ENCODE peak calls at places on chromosomes 3 and 15, in ten cellular contexts. I is upper lobe of right lung; V is Panc1; F is NCI-H1105 treated with DMSO at 0.1 percent for 48 hours; K is CD8-positive, alpha-beta memory T cell; J is activated CD8-positive, alpha-beta memory T cell treated with anti-CD3 and anti-CD28 coated beads for 1 hour; U is GM10248; A is HT-29; X is activated B cell treated with CpG ODN at 0.5 μM for 24 hours; G is stimulated activated CD4-positive, alpha-beta T cell treated with anti-CD3 and anti-CD28 coated beads, Interleukin-2, amount 100 ng/mL, for 24 hours. N is an unnamed sample.

GRCh38 chr3:35965908-35966307 is 326.6 kb downstream of the ARPP21 start:
- DNase-seq in I (no peak), V (no peak), F (peak), K (no peak), J (no peak), U (no peak), A (peak), X (no peak), G (no peak), N (peak)

GRCh38 chr3:16482770-16483531 is 30.5 kb downstream of the RFTN1 start:
- DNase-seq in I (peak), V (no peak), F (peak), K (peak), J (no peak), U (peak), A (no peak), X (peak), G (no peak), N (peak)

GRCh38 chr3:160676547-160677303 is at the start of gene ARL14:
- DNase-seq in I (no peak), V (peak), F (no peak), K (no peak), J (no peak), U (no peak), A (peak), X (no peak), G (no peak), N (peak)

GRCh38 chr3:162165346-162165745 is 668.7 kb downstream of the OTOL1 start:
- DNase-seq in I (no peak), V (no peak), F (no peak), K (no peak), J (no peak), U (peak), A (no peak), X (no peak), G (no peak), N (peak)

GRCh38 chr3:146953523-146954125 is 348.5 kb upstream of the PLSCR5 start:
- DNase-seq in I (no peak), V (no peak), F (no peak), K (no peak), J (no peak), U (no peak), A (no peak), X (no peak), G (no peak), N (peak)

GRCh38 chr3:48119495-48120193 is 68.6 kb downstream of the CDC25A start:
- DNase-seq in I (no peak), V (no peak), F (no peak), K (no peak), J (no peak), U (no peak), A (no peak), X (no peak), G (no peak), N (peak)

GRCh38 chr3:50523170-50523865 is 19.9 kb upstream of the CACNA2D2 start:
- DNase-seq in I (no peak), V (no peak), F (no peak), K (no peak), J (no peak), U (no peak), A (no peak), X (no peak), G (no peak), N (no peak)

GRCh38 chr3:184360834-184361531 is 422 bp downstream of the CLCN2 start:
- DNase-seq in I (no peak), V (no peak), F (no peak), K (no peak), J (no peak), U (no peak), A (no peak), X (no peak), G (no peak), N (no peak)

GRCh38 chr3:65314265-65314664 is 626.5 kb upstream of the ADAMTS9 start:
- DNase-seq in I (no peak), V (no peak), F (no peak), K (no peak), J (no peak), U (no peak), A (no peak), X (no peak), G (no peak), N (no peak)

GRCh38 chr15:94877833-94878232 is 646.5 kb downstream of the MCTP2 start:
- DNase-seq in I (no peak), V (no peak), F (no peak), K (no peak), J (no peak), U (no peak), A (no peak), X (no peak), G (no peak), N (no peak)

GRCh38 chr3:29183346-29184087 is 97.4 kb upstream of the RBMS3 start:
- DNase-seq in I (no peak), V (no peak), F (no peak), K (no peak), J (no peak), U (no peak), A (no peak), X (no peak), G (peak), N (peak)